ENCODE peak calls at places on chromosomes 1 and 21, in six cellular contexts. R is tibial nerve; T is stimulated activated CD4-positive, alpha-beta T cell treated with anti-CD3 and anti-CD28 coated beads, Interleukin-15, amount 100 ng/mL, for 1 hour; O is BJ; U is HFFc6; S is HS-5. G is an unnamed sample.

GRCh38 chr1:1507305-1507704 is 4.7 kb upstream of the ATAD3A start:
- DNase-seq in R (no peak), O (no peak), S (no peak), U (no peak), T (no peak), G (no peak)

GRCh38 chr1:7749126-7749525 is 22.0 kb upstream of the VAMP3 start:
- DNase-seq in R (no peak), O (no peak), S (no peak), T (no peak), U (no peak), G (no peak)

GRCh38 chr1:52264530-52265115 is 101.4 kb downstream of the CC2D1B start:
- DNase-seq in R (no peak), S (no peak), T (no peak), U (no peak), O (no peak), G (no peak)

GRCh38 chr1:246582301-246583055 is 16.2 kb downstream of the CNST start:
- DNase-seq in R (no peak), T (no peak), O (no peak), U (no peak), S (no peak), G (no peak)

GRCh38 chr1:31421404-31422040 is 8.5 kb downstream of the SERINC2 start:
- DNase-seq in O (no peak), R (no peak), U (peak), T (no peak), S (no peak), G (no peak)

GRCh38 chr1:217482356-217483102 is 148.4 kb downstream of the GPATCH2 start:
- DNase-seq in U (peak), T (no peak), R (no peak), S (peak), O (peak), G (no peak)

GRCh38 chr1:37794372-37795339 is 1.0 kb downstream of the MANEAL start:
- DNase-seq in O (no peak), S (no peak), R (no peak), U (no peak), T (no peak), G (no peak)

GRCh38 chr1:218763538-218763937 is 410.1 kb upstream of the LYPLAL1 start:
- DNase-seq in T (no peak), S (no peak), U (no peak), O (no peak), R (no peak), G (no peak)

GRCh38 chr1:29420196-29420595 is 183.9 kb downstream of the PTPRU start:
- DNase-seq in S (no peak), T (no peak), R (no peak), U (no peak), O (no peak), G (no peak)

GRCh38 chr21:14589855-14590563 is 43.9 kb upstream of the SAMSN1 start:
- DNase-seq in U (no peak), S (no peak), O (no peak), R (no peak), T (no peak), G (no peak)

GRCh38 chr1:93033785-93034184 is 45.3 kb upstream of the MTF2 start:
- DNase-seq in S (no peak), R (no peak), O (no peak), U (no peak), T (no peak), G (no peak)

GRCh38 chr1:174812026-174812425 is 187.7 kb upstream of the CACYBP start:
- DNase-seq in R (no peak), S (no peak), T (no peak), U (no peak), O (no peak), G (no peak)

GRCh38 chr21:42845296-42845965 is 33.9 kb downstream of the WDR4 start:
- DNase-seq in S (no peak), U (no peak), O (no peak), T (no peak), R (no peak), G (peak)

GRCh38 chr1:183600136-183600535 is 9.9 kb upstream of the NCF2 start:
- DNase-seq in U (peak), S (no peak), R (peak), T (no peak), O (no peak), G (no peak)

GRCh38 chr1:46535063-46535462 is 16.4 kb downstream of the KNCN start:
- DNase-seq in T (no peak), R (no peak), O (no peak), S (no peak), U (no peak), G (no peak)

GRCh38 chr1:27388337-27389005 is 4.0 kb upstream of the GPR3 start:
- DNase-seq in U (peak), S (no peak), R (peak), O (no peak), T (peak), G (no peak)

GRCh38 chr21:34166468-34166867 is 93.1 kb downstream of the MRPS6 start:
- DNase-seq in R (no peak), S (no peak), U (no peak), O (no peak), T (no peak), G (no peak)

GRCh38 chr1:109776911-109777310 is 13.2 kb upstream of the EPS8L3 start:
- DNase-seq in S (peak), T (peak), O (no peak), U (peak), R (peak), G (peak)

GRCh38 chr1:53732912-53733317 is 6.0 kb downstream of the GLIS1 start:
- DNase-seq in O (peak), R (no peak), T (no peak), U (peak), S (peak), G (no peak)

GRCh38 chr1:174692313-174692712 is 244.5 kb downstream of the GPR52 start:
- DNase-seq in O (no peak), R (no peak), S (no peak), U (peak), T (no peak), G (no peak)

GRCh38 chr1:172727956-172728603 is 69.2 kb downstream of the FASLG start:
- DNase-seq in S (no peak), T (no peak), U (peak), O (no peak), R (no peak), G (no peak)

GRCh38 chr1:29569971-29570634 is 333.8 kb downstream of the PTPRU start:
- DNase-seq in O (peak), R (no peak), U (peak), S (peak), T (no peak), G (no peak)

GRCh38 chr21:15446193-15446592 is 283.6 kb upstream of the USP25 start:
- DNase-seq in U (no peak), S (no peak), O (no peak), T (no peak), R (no peak), G (peak)

GRCh38 chr1:235908742-235909520 is 42.2 kb upstream of the LYST start:
- DNase-seq in T (no peak), O (no peak), S (peak), U (peak), R (no peak), G (no peak)

GRCh38 chr1:205324781-205325180 is 3.2 kb upstream of the NUAK2 start:
- DNase-seq in U (no peak), O (no peak), T (no peak), S (no peak), R (no peak), G (no peak)

GRCh38 chr1:77762072-77762476 is 2.4 kb upstream of the USP33 start:
- DNase-seq in S (peak), O (no peak), U (peak), R (no peak), T (no peak), G (no peak)

GRCh38 chr1:186985889-186986491 is 157.2 kb downstream of the PLA2G4A start:
- DNase-seq in T (no peak), O (no peak), R (peak), U (peak), S (peak), G (peak)

GRCh38 chr1:236888903-236889302 is 93.8 kb downstream of the MTR start:
- DNase-seq in R (no peak), T (no peak), O (no peak), S (no peak), U (no peak), G (peak)

GRCh38 chr1:203158967-203159665 is 16.5 kb downstream of the MYBPH start:
- DNase-seq in R (no peak), O (no peak), S (no peak), U (no peak), T (no peak), G (no peak)

GRCh38 chr1:113887776-113888175 is 395 bp upstream of the BCL2L15 start:
- DNase-seq in U (no peak), T (no peak), R (no peak), S (no peak), O (no peak), G (no peak)

GRCh38 chr1:12188657-12189327 is 22.0 kb downstream of the TNFRSF1B start:
- DNase-seq in U (no peak), S (no peak), R (no peak), O (no peak), T (no peak), G (no peak)

GRCh38 chr1:2437617-2438016 is 25.3 kb upstream of the PEX10 start:
- DNase-seq in O (no peak), T (no peak), U (no peak), R (no peak), S (no peak), G (no peak)

GRCh38 chr1:216186816-216187215 is 236.4 kb downstream of the USH2A start:
- DNase-seq in U (no peak), O (no peak), R (no peak), S (no peak), T (no peak), G (no peak)